ENCODE peak calls at places on chromosomes 3 and 15, in four cellular contexts. F, V, L and S are unnamed samples.

GRCh38 chr15:62564889-62565288 is 399.8 kb upstream of the C2CD4B start:
- DNase-seq in L (no peak), F (no peak), V (no peak), S (no peak)

GRCh38 chr3:17204049-17204650 is 319.4 kb downstream of the PLCL2 start:
- DNase-seq in F (no peak), V (no peak), L (peak; percentile 45), S (no peak)

GRCh38 chr3:124383051-124383450 is 347.2 kb upstream of the UMPS start:
- DNase-seq in F (no peak), V (no peak), L (no peak), S (no peak)

GRCh38 chr3:11568503-11569155 is 75.1 kb downstream of the VGLL4 start:
- DNase-seq in L (peak; percentile 64), F (no peak), V (no peak), S (no peak)

GRCh38 chr3:72255736-72256559 is 471.0 kb upstream of the PROK2 start:
- DNase-seq in F (no peak), V (no peak), L (peak; percentile 68), S (peak; percentile 56)

GRCh38 chr15:75208501-75209288 is 7.0 kb downstream of the C15orf39 start:
- DNase-seq in L (no peak), V (no peak), F (no peak), S (no peak)

GRCh38 chr3:39937315-39937714 is 127.9 kb downstream of the MYRIP start:
- DNase-seq in V (no peak), F (no peak), L (peak; percentile 98), S (no peak)

GRCh38 chr15:100880897-100881242 is 1.2 kb downstream of the ALDH1A3 start:
- DNase-seq in F (no peak), V (no peak), L (no peak), S (no peak)

GRCh38 chr3:54157860-54158259 is 35.5 kb downstream of the CACNA2D3 start:
- DNase-seq in F (no peak), V (no peak), L (no peak), S (no peak)

GRCh38 chr3:195209836-195210551 is 61.0 kb downstream of the XXYLT1 start:
- DNase-seq in F (no peak), L (no peak), V (no peak), S (no peak)

GRCh38 chr3:121724130-121724529 is 25.4 kb downstream of the GOLGB1 start:
- DNase-seq in V (peak; percentile 43), F (no peak), L (peak; percentile 67), S (no peak)

GRCh38 chr3:189781384-189781783 is 150.2 kb downstream of the TP63 start:
- DNase-seq in V (no peak), F (no peak), L (no peak), S (no peak)

GRCh38 chr3:124636863-124637296 is 93.4 kb upstream of the UMPS start:
- DNase-seq in L (no peak), F (no peak), V (no peak), S (no peak)